ENCODE peak calls at places on chromosomes 1 and 21, in five cellular contexts. One of them, this sample, is unnamed.

GRCh38 chr1:4086085-4086850 is 186.2 kb upstream of the C1orf174 start:
- DNase-seq in stimulated activated CD4-positive, alpha-beta T cell treated with anti-CD3 and anti-CD28 coated beads, Interleukin-4, amount 100 ng/mL, for 4 hours: no peak
- DNase-seq in amygdala: no peak
- DNase-seq in RCC 7860: no peak
- DNase-seq in NCI-H1048: no peak
- DNase-seq in this sample: no peak

GRCh38 chr1:179095377-179095776 is 13.5 kb downstream of the TOR3A start:
- DNase-seq in stimulated activated CD4-positive, alpha-beta T cell treated with anti-CD3 and anti-CD28 coated beads, Interleukin-4, amount 100 ng/mL, for 4 hours: no peak
- DNase-seq in amygdala: no peak
- DNase-seq in RCC 7860: no peak
- DNase-seq in NCI-H1048: no peak
- DNase-seq in this sample: no peak

GRCh38 chr21:44858291-44858690 is 15.2 kb downstream of the PTTG1IP start:
- DNase-seq in stimulated activated CD4-positive, alpha-beta T cell treated with anti-CD3 and anti-CD28 coated beads, Interleukin-4, amount 100 ng/mL, for 4 hours: no peak
- DNase-seq in amygdala: no peak
- DNase-seq in RCC 7860: no peak
- DNase-seq in NCI-H1048: no peak
- DNase-seq in this sample: no peak

GRCh38 chr1:2406451-2407041 is 5.8 kb downstream of the PEX10 start:
- DNase-seq in stimulated activated CD4-positive, alpha-beta T cell treated with anti-CD3 and anti-CD28 coated beads, Interleukin-4, amount 100 ng/mL, for 4 hours: no peak
- DNase-seq in amygdala: no peak
- DNase-seq in RCC 7860: no peak
- DNase-seq in NCI-H1048: no peak
- DNase-seq in this sample: no peak

GRCh38 chr1:205976708-205977107 is 26.5 kb downstream of the RAB7B start:
- DNase-seq in stimulated activated CD4-positive, alpha-beta T cell treated with anti-CD3 and anti-CD28 coated beads, Interleukin-4, amount 100 ng/mL, for 4 hours: no peak
- DNase-seq in amygdala: no peak
- DNase-seq in RCC 7860: peak
- DNase-seq in NCI-H1048: no peak
- DNase-seq in this sample: no peak

GRCh38 chr21:33007747-33008146 is 18.0 kb upstream of the OLIG2 start:
- DNase-seq in stimulated activated CD4-positive, alpha-beta T cell treated with anti-CD3 and anti-CD28 coated beads, Interleukin-4, amount 100 ng/mL, for 4 hours: no peak
- DNase-seq in amygdala: no peak
- DNase-seq in RCC 7860: no peak
- DNase-seq in NCI-H1048: no peak
- DNase-seq in this sample: no peak

GRCh38 chr1:54416435-54416834 is 10.2 kb upstream of the SSBP3 start:
- DNase-seq in stimulated activated CD4-positive, alpha-beta T cell treated with anti-CD3 and anti-CD28 coated beads, Interleukin-4, amount 100 ng/mL, for 4 hours: no peak
- DNase-seq in amygdala: no peak
- DNase-seq in RCC 7860: no peak
- DNase-seq in NCI-H1048: no peak
- DNase-seq in this sample: no peak

GRCh38 chr21:43910460-43910859 is 45.4 kb downstream of the AGPAT3 start:
- DNase-seq in stimulated activated CD4-positive, alpha-beta T cell treated with anti-CD3 and anti-CD28 coated beads, Interleukin-4, amount 100 ng/mL, for 4 hours: no peak
- DNase-seq in amygdala: no peak
- DNase-seq in RCC 7860: no peak
- DNase-seq in NCI-H1048: no peak
- DNase-seq in this sample: no peak

GRCh38 chr1:156727914-156728598 is at the start of gene METTL25B:
- DNase-seq in stimulated activated CD4-positive, alpha-beta T cell treated with anti-CD3 and anti-CD28 coated beads, Interleukin-4, amount 100 ng/mL, for 4 hours: peak
- DNase-seq in amygdala: peak
- DNase-seq in RCC 7860: peak
- DNase-seq in NCI-H1048: peak
- DNase-seq in this sample: peak

GRCh38 chr1:217482356-217483102 is 148.4 kb downstream of the GPATCH2 start:
- DNase-seq in stimulated activated CD4-positive, alpha-beta T cell treated with anti-CD3 and anti-CD28 coated beads, Interleukin-4, amount 100 ng/mL, for 4 hours: no peak
- DNase-seq in amygdala: no peak
- DNase-seq in RCC 7860: peak
- DNase-seq in NCI-H1048: no peak
- DNase-seq in this sample: no peak

GRCh38 chr1:150010388-150011115 is at the start of gene OTUD7B:
- DNase-seq in stimulated activated CD4-positive, alpha-beta T cell treated with anti-CD3 and anti-CD28 coated beads, Interleukin-4, amount 100 ng/mL, for 4 hours: peak
- DNase-seq in amygdala: peak
- DNase-seq in RCC 7860: peak
- DNase-seq in NCI-H1048: peak
- DNase-seq in this sample: peak

GRCh38 chr1:36768486-36769178 is 265.7 kb downstream of the GRIK3 start:
- DNase-seq in stimulated activated CD4-positive, alpha-beta T cell treated with anti-CD3 and anti-CD28 coated beads, Interleukin-4, amount 100 ng/mL, for 4 hours: no peak
- DNase-seq in amygdala: no peak
- DNase-seq in RCC 7860: no peak
- DNase-seq in NCI-H1048: no peak
- DNase-seq in this sample: no peak

GRCh38 chr1:158830904-158831507 is at the start of gene MNDA:
- DNase-seq in stimulated activated CD4-positive, alpha-beta T cell treated with anti-CD3 and anti-CD28 coated beads, Interleukin-4, amount 100 ng/mL, for 4 hours: no peak
- DNase-seq in amygdala: no peak
- DNase-seq in RCC 7860: no peak
- DNase-seq in NCI-H1048: no peak
- DNase-seq in this sample: no peak

GRCh38 chr1:181149326-181150000 is 61.0 kb downstream of the IER5 start:
- DNase-seq in stimulated activated CD4-positive, alpha-beta T cell treated with anti-CD3 and anti-CD28 coated beads, Interleukin-4, amount 100 ng/mL, for 4 hours: peak
- DNase-seq in amygdala: no peak
- DNase-seq in RCC 7860: no peak
- DNase-seq in NCI-H1048: no peak
- DNase-seq in this sample: no peak

GRCh38 chr1:166197597-166197996 is 30.8 kb upstream of the FAM78B start:
- DNase-seq in stimulated activated CD4-positive, alpha-beta T cell treated with anti-CD3 and anti-CD28 coated beads, Interleukin-4, amount 100 ng/mL, for 4 hours: no peak
- DNase-seq in amygdala: no peak
- DNase-seq in RCC 7860: peak
- DNase-seq in NCI-H1048: no peak
- DNase-seq in this sample: no peak

GRCh38 chr1:59455206-59455605 is 158.3 kb downstream of the FGGY start:
- DNase-seq in stimulated activated CD4-positive, alpha-beta T cell treated with anti-CD3 and anti-CD28 coated beads, Interleukin-4, amount 100 ng/mL, for 4 hours: no peak
- DNase-seq in amygdala: no peak
- DNase-seq in RCC 7860: peak
- DNase-seq in NCI-H1048: no peak
- DNase-seq in this sample: no peak

GRCh38 chr1:116259665-116260064 is 113.4 kb upstream of the ATP1A1 start:
- DNase-seq in stimulated activated CD4-positive, alpha-beta T cell treated with anti-CD3 and anti-CD28 coated beads, Interleukin-4, amount 100 ng/mL, for 4 hours: no peak
- DNase-seq in amygdala: no peak
- DNase-seq in RCC 7860: peak
- DNase-seq in NCI-H1048: no peak
- DNase-seq in this sample: no peak

GRCh38 chr1:100866041-100866900 is 28.4 kb downstream of the EXTL2 start:
- DNase-seq in stimulated activated CD4-positive, alpha-beta T cell treated with anti-CD3 and anti-CD28 coated beads, Interleukin-4, amount 100 ng/mL, for 4 hours: no peak
- DNase-seq in amygdala: no peak
- DNase-seq in RCC 7860: peak
- DNase-seq in NCI-H1048: peak
- DNase-seq in this sample: no peak

GRCh38 chr1:15384301-15384901 is 25.3 kb upstream of the EFHD2 start:
- DNase-seq in stimulated activated CD4-positive, alpha-beta T cell treated with anti-CD3 and anti-CD28 coated beads, Interleukin-4, amount 100 ng/mL, for 4 hours: no peak
- DNase-seq in amygdala: peak
- DNase-seq in RCC 7860: no peak
- DNase-seq in NCI-H1048: no peak
- DNase-seq in this sample: peak

GRCh38 chr1:240030236-240030635 is 61.4 kb upstream of the FMN2 start:
- DNase-seq in stimulated activated CD4-positive, alpha-beta T cell treated with anti-CD3 and anti-CD28 coated beads, Interleukin-4, amount 100 ng/mL, for 4 hours: no peak
- DNase-seq in amygdala: no peak
- DNase-seq in RCC 7860: no peak
- DNase-seq in NCI-H1048: no peak
- DNase-seq in this sample: no peak

GRCh38 chr1:25743164-25744139 is 56.5 kb upstream of the SELENON start:
- DNase-seq in stimulated activated CD4-positive, alpha-beta T cell treated with anti-CD3 and anti-CD28 coated beads, Interleukin-4, amount 100 ng/mL, for 4 hours: no peak
- DNase-seq in amygdala: peak
- DNase-seq in RCC 7860: no peak
- DNase-seq in NCI-H1048: no peak
- DNase-seq in this sample: peak

GRCh38 chr1:240149488-240150094 is 57.9 kb downstream of the FMN2 start:
- DNase-seq in stimulated activated CD4-positive, alpha-beta T cell treated with anti-CD3 and anti-CD28 coated beads, Interleukin-4, amount 100 ng/mL, for 4 hours: no peak
- DNase-seq in amygdala: no peak
- DNase-seq in RCC 7860: peak
- DNase-seq in NCI-H1048: no peak
- DNase-seq in this sample: peak

GRCh38 chr1:171794085-171794484 is 12.6 kb downstream of the METTL13 start:
- DNase-seq in stimulated activated CD4-positive, alpha-beta T cell treated with anti-CD3 and anti-CD28 coated beads, Interleukin-4, amount 100 ng/mL, for 4 hours: peak
- DNase-seq in amygdala: no peak
- DNase-seq in RCC 7860: peak
- DNase-seq in NCI-H1048: no peak
- DNase-seq in this sample: no peak

GRCh38 chr1:228148196-228148861 is 1.4 kb upstream of the GJC2 start:
- DNase-seq in stimulated activated CD4-positive, alpha-beta T cell treated with anti-CD3 and anti-CD28 coated beads, Interleukin-4, amount 100 ng/mL, for 4 hours: no peak
- DNase-seq in amygdala: no peak
- DNase-seq in RCC 7860: no peak
- DNase-seq in NCI-H1048: no peak
- DNase-seq in this sample: no peak

GRCh38 chr1:115429884-115430283 is 91.8 kb upstream of the NGF start:
- DNase-seq in stimulated activated CD4-positive, alpha-beta T cell treated with anti-CD3 and anti-CD28 coated beads, Interleukin-4, amount 100 ng/mL, for 4 hours: no peak
- DNase-seq in amygdala: no peak
- DNase-seq in RCC 7860: peak
- DNase-seq in NCI-H1048: no peak
- DNase-seq in this sample: no peak

This sample was measured in hippocampal formation.